ENCODE peak calls at places on chromosomes 7 and 10, in eight cellular contexts. One of them, this sample, is unnamed.
A peak's percentile ranks its signal among the peaks of the same experiment; 100 is the strongest.

GRCh38 chr7:55020481-55020871 is 1.7 kb downstream of the EGFR start:
- DNase-seq in pancreas: peak; percentile 61
- DNase-seq in spleen: no peak
- DNase-seq in mammary epithelial cell: peak; percentile 93
- DNase-seq in lower lobe of right lung: peak; percentile 64
- DNase-seq in astrocyte of the spinal cord: peak; percentile 50
- DNase-seq in nephron progenitor cell: no peak
- DNase-seq in kidney epithelial cell: no peak
- DNase-seq in this sample: no peak

GRCh38 chr7:86978804-86979506 is 80.5 kb downstream of the ELAPOR2 start:
- DNase-seq in pancreas: no peak
- DNase-seq in spleen: no peak
- DNase-seq in mammary epithelial cell: no peak
- DNase-seq in lower lobe of right lung: no peak
- DNase-seq in astrocyte of the spinal cord: no peak
- DNase-seq in nephron progenitor cell: no peak
- DNase-seq in kidney epithelial cell: no peak
- DNase-seq in this sample: peak; percentile 38

GRCh38 chr10:32244421-32245207 is 102.3 kb downstream of the EPC1 start:
- DNase-seq in pancreas: no peak
- DNase-seq in spleen: no peak
- DNase-seq in mammary epithelial cell: no peak
- DNase-seq in lower lobe of right lung: no peak
- DNase-seq in astrocyte of the spinal cord: no peak
- DNase-seq in nephron progenitor cell: no peak
- DNase-seq in kidney epithelial cell: no peak
- DNase-seq in this sample: peak; percentile 36

GRCh38 chr10:62020362-62020730 is 118.8 kb downstream of the ARID5B start:
- DNase-seq in pancreas: no peak
- DNase-seq in spleen: no peak
- DNase-seq in mammary epithelial cell: no peak
- DNase-seq in lower lobe of right lung: no peak
- DNase-seq in astrocyte of the spinal cord: no peak
- DNase-seq in nephron progenitor cell: no peak
- DNase-seq in kidney epithelial cell: no peak
- DNase-seq in this sample: no peak

GRCh38 chr10:132987671-132988571 is 45.6 kb upstream of the CFAP46 start:
- DNase-seq in pancreas: no peak
- DNase-seq in spleen: peak; percentile 64
- DNase-seq in mammary epithelial cell: no peak
- DNase-seq in lower lobe of right lung: peak; percentile 40
- DNase-seq in astrocyte of the spinal cord: peak; percentile 69
- DNase-seq in nephron progenitor cell: no peak
- DNase-seq in kidney epithelial cell: no peak
- DNase-seq in this sample: no peak

GRCh38 chr7:29336851-29337627 is 142.5 kb downstream of the CHN2 start:
- DNase-seq in pancreas: peak; percentile 39
- DNase-seq in spleen: no peak
- DNase-seq in mammary epithelial cell: no peak
- DNase-seq in lower lobe of right lung: no peak
- DNase-seq in astrocyte of the spinal cord: no peak
- DNase-seq in nephron progenitor cell: no peak
- DNase-seq in kidney epithelial cell: no peak
- DNase-seq in this sample: no peak

GRCh38 chr10:51014680-51015425 is 59.4 kb upstream of the PRKG1 start:
- DNase-seq in pancreas: no peak
- DNase-seq in spleen: no peak
- DNase-seq in mammary epithelial cell: no peak
- DNase-seq in lower lobe of right lung: no peak
- DNase-seq in astrocyte of the spinal cord: no peak
- DNase-seq in nephron progenitor cell: no peak
- DNase-seq in kidney epithelial cell: no peak
- DNase-seq in this sample: no peak

GRCh38 chr7:112721395-112721794 is 68.8 kb downstream of the TMEM168 start:
- DNase-seq in pancreas: no peak
- DNase-seq in spleen: no peak
- DNase-seq in mammary epithelial cell: no peak
- DNase-seq in lower lobe of right lung: no peak
- DNase-seq in astrocyte of the spinal cord: no peak
- DNase-seq in nephron progenitor cell: no peak
- DNase-seq in kidney epithelial cell: no peak
- DNase-seq in this sample: no peak

GRCh38 chr10:102225646-102226541 is at the start of gene ELOVL3:
- DNase-seq in pancreas: peak; percentile 90
- DNase-seq in spleen: peak; percentile 94
- DNase-seq in mammary epithelial cell: peak; percentile 87
- DNase-seq in lower lobe of right lung: peak; percentile 96
- DNase-seq in astrocyte of the spinal cord: peak; percentile 95
- DNase-seq in nephron progenitor cell: peak; percentile 93
- DNase-seq in kidney epithelial cell: peak; percentile 72
- DNase-seq in this sample: peak; percentile 94

GRCh38 chr7:128879939-128880746 is 17.5 kb downstream of the ATP6V1F start:
- DNase-seq in pancreas: peak; percentile 57
- DNase-seq in spleen: peak; percentile 78
- DNase-seq in mammary epithelial cell: peak; percentile 42
- DNase-seq in lower lobe of right lung: peak; percentile 67
- DNase-seq in astrocyte of the spinal cord: peak; percentile 51
- DNase-seq in nephron progenitor cell: peak; percentile 76
- DNase-seq in kidney epithelial cell: no peak
- DNase-seq in this sample: no peak

GRCh38 chr7:155579565-155579964 is 33.2 kb upstream of the CNPY1 start:
- DNase-seq in pancreas: no peak
- DNase-seq in spleen: peak; percentile 56
- DNase-seq in mammary epithelial cell: no peak
- DNase-seq in lower lobe of right lung: no peak
- DNase-seq in astrocyte of the spinal cord: no peak
- DNase-seq in nephron progenitor cell: no peak
- DNase-seq in kidney epithelial cell: no peak
- DNase-seq in this sample: no peak

GRCh38 chr7:137757146-137757925 is 89.4 kb downstream of the DGKI start:
- DNase-seq in pancreas: no peak
- DNase-seq in spleen: no peak
- DNase-seq in mammary epithelial cell: peak; percentile 16
- DNase-seq in lower lobe of right lung: no peak
- DNase-seq in astrocyte of the spinal cord: peak; percentile 33
- DNase-seq in nephron progenitor cell: no peak
- DNase-seq in kidney epithelial cell: no peak
- DNase-seq in this sample: no peak

GRCh38 chr10:21517983-21518628 is 7.4 kb downstream of the SKIDA1 start:
- DNase-seq in pancreas: no peak
- DNase-seq in spleen: no peak
- DNase-seq in mammary epithelial cell: peak; percentile 54
- DNase-seq in lower lobe of right lung: no peak
- DNase-seq in astrocyte of the spinal cord: peak; percentile 83
- DNase-seq in nephron progenitor cell: no peak
- DNase-seq in kidney epithelial cell: no peak
- DNase-seq in this sample: no peak

GRCh38 chr10:133334495-133335237 is 2.0 kb downstream of the CALY start:
- DNase-seq in pancreas: no peak
- DNase-seq in spleen: peak; percentile 80
- DNase-seq in mammary epithelial cell: no peak
- DNase-seq in lower lobe of right lung: peak; percentile 51
- DNase-seq in astrocyte of the spinal cord: no peak
- DNase-seq in nephron progenitor cell: no peak
- DNase-seq in kidney epithelial cell: no peak
- DNase-seq in this sample: no peak

GRCh38 chr10:124134251-124134650 is 40.9 kb upstream of the CHST15 start:
- DNase-seq in pancreas: no peak
- DNase-seq in spleen: no peak
- DNase-seq in mammary epithelial cell: no peak
- DNase-seq in lower lobe of right lung: no peak
- DNase-seq in astrocyte of the spinal cord: no peak
- DNase-seq in nephron progenitor cell: no peak
- DNase-seq in kidney epithelial cell: no peak
- DNase-seq in this sample: no peak

GRCh38 chr10:77865585-77866324 is 60.8 kb downstream of the DLG5 start:
- DNase-seq in pancreas: no peak
- DNase-seq in spleen: no peak
- DNase-seq in mammary epithelial cell: no peak
- DNase-seq in lower lobe of right lung: no peak
- DNase-seq in astrocyte of the spinal cord: no peak
- DNase-seq in nephron progenitor cell: peak; percentile 26
- DNase-seq in kidney epithelial cell: no peak
- DNase-seq in this sample: no peak

GRCh38 chr7:768881-769504 is 41.9 kb upstream of the PRKAR1B start:
- DNase-seq in pancreas: no peak
- DNase-seq in spleen: no peak
- DNase-seq in mammary epithelial cell: no peak
- DNase-seq in lower lobe of right lung: no peak
- DNase-seq in astrocyte of the spinal cord: peak; percentile 38
- DNase-seq in nephron progenitor cell: peak; percentile 49
- DNase-seq in kidney epithelial cell: no peak
- DNase-seq in this sample: no peak
- TF ChIP-seq CTCF in pancreas: no peak
- TF ChIP-seq CTCF in spleen: no peak
- TF ChIP-seq CTCF in mammary epithelial cell: no peak
- TF ChIP-seq CTCF in lower lobe of right lung: no peak
- TF ChIP-seq CTCF in astrocyte of the spinal cord: no peak
- TF ChIP-seq CTCF in nephron progenitor cell: peak; percentile 21
- TF ChIP-seq CTCF in kidney epithelial cell: peak; percentile 15
- TF ChIP-seq CTCF in this sample: no peak

GRCh38 chr10:71548494-71548846 is 151.8 kb downstream of the CDH23 start:
- DNase-seq in pancreas: no peak
- DNase-seq in spleen: no peak
- DNase-seq in mammary epithelial cell: no peak
- DNase-seq in lower lobe of right lung: no peak
- DNase-seq in astrocyte of the spinal cord: peak; percentile 22
- DNase-seq in nephron progenitor cell: peak; percentile 30
- DNase-seq in kidney epithelial cell: no peak
- DNase-seq in this sample: peak; percentile 57
- TF ChIP-seq CTCF in pancreas: no peak
- TF ChIP-seq CTCF in spleen: no peak
- TF ChIP-seq CTCF in mammary epithelial cell: peak; percentile 49
- TF ChIP-seq CTCF in lower lobe of right lung: peak; percentile 27
- TF ChIP-seq CTCF in astrocyte of the spinal cord: peak; percentile 55
- TF ChIP-seq CTCF in nephron progenitor cell: peak; percentile 39
- TF ChIP-seq CTCF in kidney epithelial cell: peak; percentile 28
- TF ChIP-seq CTCF in this sample: peak; percentile 42

DNA sequence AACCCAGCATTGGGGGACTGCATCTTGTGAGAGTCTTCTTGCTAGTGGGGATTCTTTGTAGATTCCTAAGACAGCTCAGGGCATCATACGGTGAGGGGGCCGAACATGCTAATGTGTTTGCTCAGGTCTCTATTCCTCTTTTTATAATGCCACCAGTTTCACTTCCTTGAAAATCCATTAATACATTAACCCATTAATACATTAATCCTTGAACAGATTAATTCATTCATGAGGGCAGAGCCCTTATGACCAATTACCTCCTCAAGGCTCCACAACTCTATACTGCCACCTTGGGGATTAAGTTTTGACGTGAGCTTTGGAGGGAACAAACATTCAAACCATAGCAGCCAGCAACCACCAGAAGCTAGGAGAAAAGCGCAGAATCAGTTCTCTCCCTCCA is 67.2 kb upstream of the POT1 start:
- DNase-seq in pancreas: no peak
- DNase-seq in spleen: no peak
- DNase-seq in mammary epithelial cell: no peak
- DNase-seq in lower lobe of right lung: no peak
- DNase-seq in astrocyte of the spinal cord: no peak
- DNase-seq in nephron progenitor cell: no peak
- DNase-seq in kidney epithelial cell: no peak
- DNase-seq in this sample: peak; percentile 4
- TF ChIP-seq CTCF in pancreas: no peak
- TF ChIP-seq CTCF in spleen: no peak
- TF ChIP-seq CTCF in mammary epithelial cell: no peak
- TF ChIP-seq CTCF in lower lobe of right lung: no peak
- TF ChIP-seq CTCF in astrocyte of the spinal cord: no peak
- TF ChIP-seq CTCF in nephron progenitor cell: no peak
- TF ChIP-seq CTCF in kidney epithelial cell: no peak
- TF ChIP-seq CTCF in this sample: peak; percentile 49

DNA sequence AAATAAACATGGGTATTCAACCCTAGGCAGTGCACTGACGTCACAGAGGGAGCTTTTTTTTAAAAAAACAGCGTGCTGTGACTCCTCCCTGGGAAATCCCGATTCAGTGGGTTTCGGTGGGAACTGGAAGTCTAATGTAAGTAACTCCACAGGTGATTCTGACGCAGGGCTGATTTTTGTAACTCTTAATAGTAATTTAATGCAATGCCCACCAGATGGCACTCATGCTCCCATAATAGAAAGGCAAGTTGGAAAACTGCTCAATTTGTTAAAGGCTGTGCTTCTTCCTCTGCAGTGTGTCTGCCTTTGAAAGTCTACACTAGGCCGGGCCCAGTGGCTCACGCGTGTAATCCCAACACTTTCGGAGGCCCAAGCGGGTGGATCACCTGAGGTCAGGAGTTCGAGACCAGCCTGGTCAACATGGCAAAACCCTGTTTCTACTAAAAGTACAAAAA is 10.9 kb upstream of the RSU1 start:
- DNase-seq in pancreas: peak; percentile 76
- DNase-seq in spleen: peak; percentile 76
- DNase-seq in mammary epithelial cell: peak; percentile 69
- DNase-seq in lower lobe of right lung: no peak
- DNase-seq in astrocyte of the spinal cord: peak; percentile 88
- DNase-seq in nephron progenitor cell: peak; percentile 65
- DNase-seq in kidney epithelial cell: peak; percentile 44
- DNase-seq in this sample: peak; percentile 35
- TF ChIP-seq CTCF in pancreas: peak; percentile 41
- TF ChIP-seq CTCF in spleen: peak; percentile 34
- TF ChIP-seq CTCF in mammary epithelial cell: peak; percentile 41
- TF ChIP-seq CTCF in lower lobe of right lung: peak; percentile 55
- TF ChIP-seq CTCF in astrocyte of the spinal cord: peak; percentile 46
- TF ChIP-seq CTCF in nephron progenitor cell: peak; percentile 58
- TF ChIP-seq CTCF in kidney epithelial cell: peak; percentile 47
- TF ChIP-seq CTCF in this sample: peak; percentile 37

DNA sequence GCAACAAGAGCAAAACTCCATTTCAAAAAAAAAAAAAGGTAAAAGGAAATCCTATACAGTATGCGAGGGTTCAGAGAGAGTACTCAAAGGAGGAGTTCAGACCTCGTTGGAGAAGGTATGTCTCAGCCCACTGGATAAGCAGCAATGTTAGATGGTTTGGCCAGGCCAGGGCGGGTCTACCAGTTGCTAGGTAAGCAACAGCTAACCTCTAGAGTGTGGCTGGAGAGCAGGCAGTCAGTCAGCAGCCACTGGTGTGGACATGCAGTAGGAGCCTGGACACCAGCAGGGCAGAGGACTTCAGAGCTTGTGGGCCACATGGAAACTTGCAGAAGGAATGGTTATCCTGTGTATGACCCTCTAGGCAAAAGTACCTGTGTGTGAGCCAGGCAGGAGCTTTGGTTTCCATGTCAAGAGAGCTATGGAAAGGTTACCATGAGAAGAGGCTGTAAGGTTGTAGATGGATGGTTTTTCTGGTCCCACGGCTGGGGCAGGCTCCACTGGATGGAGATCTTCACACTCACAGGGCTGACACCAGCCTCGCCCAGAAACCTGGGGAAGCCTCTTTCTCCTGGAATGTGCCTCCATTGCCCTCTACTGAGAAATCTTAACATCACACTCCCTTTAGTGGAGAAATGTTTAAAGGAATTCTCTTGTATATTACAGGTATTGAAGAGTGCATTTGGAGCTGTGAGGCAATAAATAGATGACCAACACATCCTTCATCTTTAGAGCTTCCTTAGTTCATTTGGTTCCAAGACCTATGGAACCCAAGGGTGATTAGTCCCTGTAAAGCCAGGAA is 63.6 kb downstream of the CCDC186 start:
- DNase-seq in pancreas: no peak
- DNase-seq in spleen: no peak
- DNase-seq in mammary epithelial cell: peak; percentile 39
- DNase-seq in lower lobe of right lung: no peak
- DNase-seq in astrocyte of the spinal cord: no peak
- DNase-seq in nephron progenitor cell: no peak
- DNase-seq in kidney epithelial cell: no peak
- DNase-seq in this sample: no peak
- TF ChIP-seq CTCF in pancreas: no peak
- TF ChIP-seq CTCF in spleen: no peak
- TF ChIP-seq CTCF in mammary epithelial cell: peak; percentile 40
- TF ChIP-seq CTCF in lower lobe of right lung: peak; percentile 19
- TF ChIP-seq CTCF in astrocyte of the spinal cord: peak; percentile 21
- TF ChIP-seq CTCF in nephron progenitor cell: peak; percentile 40
- TF ChIP-seq CTCF in kidney epithelial cell: peak; percentile 4
- TF ChIP-seq CTCF in this sample: no peak

This sample was measured in GM10248.